ENCODE peak calls at places on chromosomes 12 and 14, in eight cellular contexts. U is fibroblast of pulmonary artery; F is HEK293T; K is neural progenitor cell; L is substantia nigra; M is SHP77; Q is Jurkat, Clone E6-1; G is lung. D is an unnamed sample.

GRCh38 chr12:106582661-106583577 is at the start of gene RFX4:
- DNase-seq in F (no peak), G (no peak), K (peak; percentile 89), U (no peak), M (no peak), Q (no peak), L (no peak), D (no peak)

GRCh38 chr14:35333347-35333730 is 41.2 kb downstream of the PSMA6 start:
- DNase-seq in K (no peak), L (no peak), U (no peak), M (no peak), Q (no peak), F (no peak), G (no peak), D (no peak)

GRCh38 chr14:72352012-72352411 is 419.8 kb downstream of the RGS6 start:
- DNase-seq in F (no peak), K (no peak), Q (no peak), G (no peak), L (no peak), U (no peak), M (no peak), D (no peak)

GRCh38 chr12:85603556-85603955 is 232.7 kb downstream of the RASSF9 start:
- DNase-seq in L (no peak), F (no peak), G (no peak), Q (no peak), M (no peak), K (no peak), U (no peak), D (no peak)

GRCh38 chr12:113948151-113948914 is 17.8 kb downstream of the RBM19 start:
- DNase-seq in U (no peak), Q (no peak), F (no peak), L (no peak), G (no peak), M (no peak), K (no peak), D (no peak)

GRCh38 chr12:69821441-69822204 is 3.4 kb upstream of the MYRFL start:
- DNase-seq in M (peak; percentile 22), L (no peak), Q (no peak), K (no peak), F (peak; percentile 20), G (no peak), U (peak; percentile 88), D (no peak)

GRCh38 chr12:32789446-32789845 is 33.7 kb upstream of the YARS2 start:
- DNase-seq in K (no peak), G (no peak), M (no peak), Q (no peak), L (no peak), F (no peak), U (no peak), D (no peak)

GRCh38 chr12:262817-263216 is at the start of gene SLC6A13:
- DNase-seq in F (no peak), U (no peak), G (peak; percentile 61), M (no peak), K (peak; percentile 27), Q (no peak), L (no peak), D (no peak)

GRCh38 chr12:58148405-58148804 is 207.0 kb downstream of the ATP23 start:
- DNase-seq in G (no peak), M (no peak), U (peak; percentile 53), L (no peak), Q (no peak), F (no peak), K (no peak), D (no peak)

GRCh38 chr14:94213021-94213420 is 38.9 kb downstream of the PPP4R4 start:
- DNase-seq in G (no peak), M (no peak), K (no peak), F (no peak), Q (no peak), U (peak; percentile 12), L (no peak), D (no peak)

GRCh38 chr12:51906452-51907082 is 737 bp upstream of the ACVRL1 start:
- DNase-seq in F (no peak), K (no peak), L (no peak), U (no peak), M (no peak), G (no peak), Q (no peak), D (peak; percentile 65)

GRCh38 chr14:34227834-34228662 is 234.0 kb downstream of the SPTSSA start:
- DNase-seq in F (peak; percentile 77), L (peak; percentile 37), M (peak; percentile 78), K (peak; percentile 87), U (peak; percentile 66), G (peak; percentile 51), Q (peak; percentile 12), D (peak; percentile 54)

GRCh38 chr12:11823043-11823442 is 173.6 kb downstream of the ETV6 start:
- DNase-seq in Q (no peak), L (no peak), F (no peak), G (no peak), M (no peak), K (no peak), U (peak; percentile 72), D (no peak)

GRCh38 chr12:75642226-75642625 is 130.8 kb upstream of the KRR1 start:
- DNase-seq in K (no peak), F (no peak), Q (no peak), L (no peak), G (no peak), M (no peak), U (no peak), D (no peak)